ENCODE peak calls at places on chromosomes 16 and 17, in five cellular contexts. B is mucosa of descending colon, M is neuronal stem cell, V is fibroblast of the aortic adventitia, N is cardiac fibroblast. O is an unnamed sample.

GRCh38 chr17:20191066-20191465 is 181.9 kb downstream of the SPECC1 start:
- DNase-seq in B (no peak), M (no peak), V (peak; percentile 78), N (peak; percentile 73), O (peak; percentile 82)

GRCh38 chr17:65467156-65467555 is 94.3 kb downstream of the AXIN2 start:
- DNase-seq in B (no peak), M (peak; percentile 27), V (no peak), N (no peak), O (no peak)

GRCh38 chr16:84638195-84638806 is 10.0 kb upstream of the KLHL36 start:
- DNase-seq in B (no peak), M (no peak), V (no peak), N (no peak), O (no peak)

GRCh38 chr17:50447870-50448573 is 20.7 kb downstream of the CHAD start:
- DNase-seq in B (peak; percentile 63), M (no peak), V (no peak), N (no peak), O (no peak)

GRCh38 chr16:50271148-50272041 is 5.0 kb downstream of the ADCY7 start:
- DNase-seq in B (peak; percentile 24), M (no peak), V (no peak), N (no peak), O (no peak)

GRCh38 chr16:57498031-57498430 is 11.7 kb upstream of the DOK4 start:
- DNase-seq in B (no peak), M (no peak), V (no peak), N (no peak), O (no peak)

GRCh38 chr16:74817851-74818250 is 43.2 kb upstream of the FA2H start:
- DNase-seq in B (no peak), M (no peak), V (no peak), N (no peak), O (no peak)

GRCh38 chr16:78629173-78629572 is 529.7 kb downstream of the WWOX start:
- DNase-seq in B (no peak), M (no peak), V (no peak), N (no peak), O (no peak)

GRCh38 chr17:50841277-50841948 is 6.0 kb downstream of the WFIKKN2 start:
- DNase-seq in B (no peak), M (no peak), V (no peak), N (no peak), O (no peak)

GRCh38 chr17:539766-540165 is 174.9 kb downstream of the VPS53 start:
- DNase-seq in B (no peak), M (no peak), V (no peak), N (no peak), O (no peak)

GRCh38 chr17:44785921-44786320 is 27.1 kb downstream of the ADAM11 start:
- DNase-seq in B (no peak), M (no peak), V (no peak), N (no peak), O (no peak)

GRCh38 chr17:67891481-67892119 is 66.3 kb downstream of the BPTF start:
- DNase-seq in B (no peak), M (no peak), V (peak; percentile 72), N (peak; percentile 61), O (peak; percentile 32)

GRCh38 chr17:44216173-44216572 is 3.3 kb downstream of the UBTF start:
- DNase-seq in B (no peak), M (no peak), V (no peak), N (no peak), O (no peak)

GRCh38 chr17:8798176-8799000 is 777 bp downstream of the MFSD6L start:
- DNase-seq in B (no peak), M (no peak), V (no peak), N (no peak), O (no peak)
- H3K4me3 ChIP-seq in B (peak overlapping the region; percentile 14), M (no peak overlapping the region), V (no peak overlapping the region), N (no peak overlapping the region), O (no peak overlapping the region)

GRCh38 chr17:75068750-75069149 is 19.0 kb upstream of the SLC16A5 start:
- DNase-seq in B (no peak), M (no peak), V (no peak), N (no peak), O (no peak)

GRCh38 chr17:75064867-75065561 is 18.0 kb downstream of the KCTD2 start:
- DNase-seq in B (no peak), M (no peak), V (no peak), N (no peak), O (no peak)

GRCh38 chr17:75069783-75070182 is 18.0 kb upstream of the SLC16A5 start:
- DNase-seq in B (peak; percentile 42), M (no peak), V (peak; percentile 40), N (peak; percentile 34), O (no peak)

GRCh38 chr17:75065562-75066151 is 18.6 kb downstream of the KCTD2 start:
- DNase-seq in B (no peak), M (no peak), V (no peak), N (no peak), O (no peak)

GRCh38 chr17:75067856-75068255 is 19.9 kb upstream of the SLC16A5 start:
- DNase-seq in B (no peak), M (no peak), V (no peak), N (no peak), O (no peak)
- H3K4me3 ChIP-seq in B (no peak overlapping the region), M (no peak overlapping the region), V (no peak overlapping the region), N (no peak overlapping the region), O (no peak overlapping the region)

DNA sequence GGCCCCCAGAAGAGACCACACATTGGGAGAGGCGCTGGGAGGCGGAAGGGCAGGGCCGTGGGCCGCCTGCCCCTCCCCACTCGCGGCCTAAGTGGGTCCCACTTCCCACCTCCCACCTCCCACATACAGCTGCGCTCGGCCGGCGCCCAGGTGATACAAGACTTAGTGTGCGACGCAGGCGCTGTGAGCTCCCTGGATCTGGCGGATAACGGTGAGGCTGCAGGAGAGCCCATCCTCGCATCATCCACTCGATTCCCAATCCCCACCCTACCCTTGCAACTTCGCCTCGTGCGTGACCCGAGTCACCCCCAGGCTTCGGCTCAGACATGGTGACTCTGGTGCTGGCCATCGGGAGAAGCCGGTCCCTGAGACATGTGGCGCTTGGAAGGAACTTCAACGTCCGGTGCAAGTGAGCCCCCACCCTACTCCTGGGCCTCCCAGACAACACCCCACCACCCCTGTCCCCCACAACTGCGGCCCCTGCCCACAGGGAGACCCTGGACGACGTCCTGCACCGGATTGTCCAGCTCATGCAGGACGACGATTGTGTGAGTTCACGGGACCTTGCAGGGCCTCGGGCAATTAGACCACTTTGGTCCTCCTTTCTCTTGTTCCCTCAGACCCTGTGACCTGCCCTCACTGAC is 3.9 kb downstream of the CARMIL2 start:
- DNase-seq in B (no peak), M (no peak), V (no peak), N (no peak), O (no peak)
- H3K4me3 ChIP-seq in B (no peak overlapping the region), M (peak overlapping the region; percentile 6), V (no peak overlapping the region), N (no peak overlapping the region), O (no peak overlapping the region)

DNA sequence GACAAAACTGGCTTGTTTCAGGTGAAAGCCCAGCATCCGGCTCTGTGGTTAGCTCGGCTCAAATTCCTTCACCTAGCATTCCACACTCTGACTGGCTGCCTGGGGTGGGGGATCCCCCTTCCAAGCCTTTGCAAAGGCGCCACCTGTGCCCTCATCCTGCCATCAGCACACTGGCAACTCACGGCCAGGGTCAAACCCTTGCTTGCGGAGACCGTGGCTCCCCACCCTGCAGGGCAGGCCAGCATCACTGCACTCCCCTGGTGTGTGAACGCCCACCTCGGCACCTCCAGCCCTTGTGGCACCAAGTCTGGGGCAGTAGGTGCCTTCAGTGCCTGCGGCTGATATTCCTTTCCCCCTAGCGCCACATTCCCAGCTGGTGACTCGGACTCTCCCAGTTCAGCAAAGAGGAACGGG is 1.3 kb downstream of the FLII start:
- DNase-seq in B (no peak), M (no peak), V (no peak), N (no peak), O (no peak)
- H3K4me3 ChIP-seq in B (no peak overlapping the region), M (peak overlapping the region; percentile 98), V (peak overlapping the region; percentile 89), N (peak overlapping the region; percentile 86), O (peak overlapping the region; percentile 77)

DNA sequence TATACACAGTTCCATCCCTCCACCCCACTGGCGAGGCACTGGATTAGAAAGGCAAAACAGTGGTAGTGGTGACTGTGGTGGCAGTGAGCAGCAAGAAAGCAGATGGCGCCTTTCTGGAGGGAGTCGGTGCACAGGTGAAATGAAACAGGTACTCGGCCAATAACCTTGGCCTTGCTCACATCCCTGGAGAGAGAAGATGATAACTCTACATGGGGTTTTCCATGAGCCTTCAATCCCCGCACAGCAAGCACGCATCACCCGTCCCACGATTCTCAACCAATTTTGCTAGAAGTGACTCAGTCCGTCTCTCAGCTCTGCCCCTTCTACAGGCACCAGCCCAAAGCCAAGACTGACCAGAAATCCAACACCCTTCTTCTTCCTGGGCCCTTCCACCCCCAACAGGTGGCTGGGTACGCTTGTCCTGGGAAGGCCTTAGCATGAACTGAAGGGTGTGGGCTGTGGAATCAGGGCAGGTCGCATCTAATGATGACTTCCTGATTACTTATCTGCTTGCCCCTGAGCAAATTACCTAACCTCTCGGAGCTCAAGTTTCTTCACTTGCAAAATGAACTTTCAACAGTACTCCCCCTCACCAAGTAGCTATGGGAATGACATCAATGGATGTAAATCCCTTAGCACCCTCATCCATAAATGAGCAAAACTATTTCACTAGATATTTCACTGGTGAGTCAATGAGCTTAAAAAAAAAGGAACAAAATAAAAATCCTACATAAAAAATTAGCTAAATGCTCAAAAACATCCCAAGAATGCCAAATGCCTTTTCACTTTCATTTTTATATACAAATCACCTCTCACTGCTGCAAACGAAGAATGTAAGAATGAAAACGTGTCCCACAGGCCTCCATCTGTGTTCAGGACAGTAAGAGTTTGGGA is 18.0 kb downstream of the XPO6 start:
- DNase-seq in B (no peak), M (no peak), V (peak; percentile 90), N (peak; percentile 88), O (peak; percentile 92)
- H3K4me3 ChIP-seq in B (no peak overlapping the region), M (no peak overlapping the region), V (peak overlapping the region; percentile 22), N (no peak overlapping the region), O (no peak overlapping the region)

DNA sequence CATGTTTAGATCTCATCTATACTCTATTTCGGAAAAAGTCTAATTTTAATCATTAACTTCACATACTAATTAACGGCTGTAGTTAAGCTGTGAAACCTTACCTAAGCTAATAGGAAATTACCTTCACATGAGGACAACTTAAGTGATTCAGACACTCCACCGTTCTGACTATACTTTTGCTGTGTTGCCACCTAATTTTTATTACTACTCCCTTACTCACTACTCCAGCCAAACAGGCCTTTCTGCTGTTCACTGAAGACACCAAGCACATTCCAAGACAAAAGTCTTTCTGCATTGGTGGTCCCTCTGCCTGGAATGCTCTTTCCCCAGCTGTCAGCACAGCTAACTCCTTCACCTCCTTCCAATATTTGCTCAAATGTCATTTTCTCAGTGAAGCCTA is 1.3 kb downstream of the CMTR2 start:
- DNase-seq in B (no peak), M (no peak), V (no peak), N (no peak), O (no peak)
- H3K4me3 ChIP-seq in B (no peak overlapping the region), M (no peak overlapping the region), V (peak overlapping the region; percentile 80), N (peak overlapping the region; percentile 76), O (peak overlapping the region; percentile 87)

GRCh38 chr17:81960130-81960958 is 643 bp downstream of the NOTUM start:
- DNase-seq in B (peak; percentile 47), M (no peak), V (no peak), N (no peak), O (no peak)
- H3K4me3 ChIP-seq in B (no peak overlapping the region), M (peak overlapping the region; percentile 65), V (no peak overlapping the region), N (no peak overlapping the region), O (no peak overlapping the region)